ENCODE peak calls at places on chromosomes 16 and 17, in ten cellular contexts. B is bronchial epithelial cell, Z is GM13977, R is endothelial cell, U is GM13976, D is Panc1, C is cardiac fibroblast, O is suprapubic skin, E is fibroblast of the aortic adventitia, M is nephron progenitor cell. X is an unnamed sample.

GRCh38 chr16:54522596-54522995 is 236.0 kb upstream of the IRX3 start:
- DNase-seq in U (no peak), M (no peak), B (no peak), C (no peak), D (no peak), E (no peak), O (no peak), Z (no peak), R (no peak), X (no peak)

GRCh38 chr16:24617502-24617901 is 78.1 kb downstream of the RBBP6 start:
- DNase-seq in D (no peak), O (no peak), U (no peak), C (no peak), Z (no peak), B (no peak), M (no peak), R (no peak), E (no peak), X (no peak)

GRCh38 chr17:52136173-52136572 is 22.3 kb downstream of the CA10 start:
- DNase-seq in B (no peak), U (no peak), O (no peak), E (no peak), M (peak), R (no peak), C (no peak), D (no peak), Z (no peak), X (no peak)

GRCh38 chr17:11305524-11305923 is 64.5 kb downstream of the SHISA6 start:
- DNase-seq in U (no peak), R (no peak), C (no peak), Z (no peak), D (no peak), O (no peak), B (no peak), M (no peak), E (no peak), X (no peak)

GRCh38 chr17:78041401-78042179 is 83.1 kb downstream of the TNRC6C start:
- DNase-seq in B (no peak), O (no peak), D (no peak), R (no peak), Z (no peak), C (peak), U (no peak), E (peak), M (no peak), X (no peak)

GRCh38 chr17:49358638-49359247 is 3.3 kb downstream of the ZNF652 start:
- DNase-seq in Z (peak), R (no peak), C (peak), M (no peak), O (no peak), U (peak), B (no peak), E (peak), D (no peak), X (peak)

GRCh38 chr17:29388937-29389336 is 1.2 kb upstream of the TAOK1 start:
- DNase-seq in M (no peak), E (no peak), Z (no peak), C (no peak), R (no peak), U (no peak), O (no peak), D (no peak), B (no peak), X (no peak)

GRCh38 chr17:76437467-76438402 is 15.2 kb downstream of the UBE2O start:
- DNase-seq in E (no peak), O (no peak), C (no peak), R (no peak), U (no peak), D (no peak), B (no peak), Z (no peak), M (no peak), X (no peak)

GRCh38 chr17:61247438-61247837 is 152.2 kb upstream of the TBX2 start:
- DNase-seq in U (no peak), M (no peak), C (peak), R (no peak), O (no peak), E (peak), D (no peak), Z (no peak), B (no peak), X (no peak)

GRCh38 chr16:29819506-29819905 is 756 bp upstream of the MVP start:
- DNase-seq in R (no peak), B (no peak), D (no peak), C (no peak), U (no peak), E (no peak), Z (no peak), M (no peak), O (no peak), X (no peak)

GRCh38 chr16:3004781-3005284 is 7.9 kb upstream of the CLDN9 start:
- DNase-seq in O (no peak), M (peak), R (no peak), B (no peak), D (no peak), U (no peak), E (no peak), Z (no peak), C (no peak), X (no peak)

GRCh38 chr16:2835638-2836493 is 5.8 kb downstream of the ZG16B start:
- DNase-seq in B (peak), Z (no peak), M (no peak), R (no peak), E (peak), C (peak), D (peak), O (no peak), U (no peak), X (no peak)

GRCh38 chr17:66855204-66855603 is 20.3 kb downstream of the CACNG5 start:
- DNase-seq in C (no peak), U (no peak), E (no peak), D (no peak), B (peak), M (no peak), R (no peak), Z (no peak), O (no peak), X (peak)
- TF ChIP-seq CTCF in C (peak), U (no peak), E (peak), D (peak), B (no peak), M (no peak), R (peak), Z (peak), O (no peak), X (peak)

DNA sequence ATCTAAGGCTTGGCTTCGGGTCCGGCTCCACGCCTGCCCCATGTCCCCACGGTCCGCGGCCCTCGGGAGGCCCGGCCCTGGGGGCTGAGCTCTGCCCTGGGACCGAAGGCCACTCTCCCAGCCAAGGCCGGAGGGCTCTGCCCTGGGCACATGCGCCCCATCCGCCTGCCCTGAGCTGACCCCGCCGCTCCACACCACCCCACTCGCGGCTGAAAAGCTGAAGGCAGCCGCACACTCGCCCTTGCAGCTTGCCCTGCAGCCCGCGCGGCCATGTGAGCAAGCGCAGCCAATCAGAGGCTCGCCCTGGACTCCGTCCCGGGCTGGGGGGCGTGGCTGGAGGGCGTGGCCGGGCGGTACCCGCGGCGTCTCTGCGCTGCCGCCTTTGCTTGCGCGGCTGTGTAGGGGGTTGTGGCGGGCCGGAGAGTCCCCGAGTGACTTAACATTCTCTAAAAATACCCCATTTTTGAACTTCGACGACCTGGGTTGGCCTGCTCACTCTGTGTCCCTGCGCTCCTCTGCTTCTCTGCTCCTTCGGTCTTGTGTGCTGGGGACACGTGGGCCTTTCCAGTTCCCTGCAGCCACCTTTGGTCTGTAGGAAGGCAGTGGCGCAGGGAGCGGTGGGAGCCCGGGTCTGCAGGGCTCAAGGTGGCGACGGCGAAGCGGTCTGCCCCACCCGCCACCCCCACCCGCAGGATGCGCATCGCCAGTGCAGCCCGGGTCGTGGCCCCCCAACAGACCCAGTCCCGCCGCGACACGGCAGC is 8.8 kb upstream of the MAP2K3 start:
- DNase-seq in U (peak), Z (peak), E (peak), D (no peak), R (peak), C (peak), B (peak), M (peak), O (peak), X (peak)
- TF ChIP-seq CTCF in U (no peak), Z (no peak), E (peak), D (no peak), R (peak), C (no peak), B (no peak), M (no peak), O (no peak), X (peak)

DNA sequence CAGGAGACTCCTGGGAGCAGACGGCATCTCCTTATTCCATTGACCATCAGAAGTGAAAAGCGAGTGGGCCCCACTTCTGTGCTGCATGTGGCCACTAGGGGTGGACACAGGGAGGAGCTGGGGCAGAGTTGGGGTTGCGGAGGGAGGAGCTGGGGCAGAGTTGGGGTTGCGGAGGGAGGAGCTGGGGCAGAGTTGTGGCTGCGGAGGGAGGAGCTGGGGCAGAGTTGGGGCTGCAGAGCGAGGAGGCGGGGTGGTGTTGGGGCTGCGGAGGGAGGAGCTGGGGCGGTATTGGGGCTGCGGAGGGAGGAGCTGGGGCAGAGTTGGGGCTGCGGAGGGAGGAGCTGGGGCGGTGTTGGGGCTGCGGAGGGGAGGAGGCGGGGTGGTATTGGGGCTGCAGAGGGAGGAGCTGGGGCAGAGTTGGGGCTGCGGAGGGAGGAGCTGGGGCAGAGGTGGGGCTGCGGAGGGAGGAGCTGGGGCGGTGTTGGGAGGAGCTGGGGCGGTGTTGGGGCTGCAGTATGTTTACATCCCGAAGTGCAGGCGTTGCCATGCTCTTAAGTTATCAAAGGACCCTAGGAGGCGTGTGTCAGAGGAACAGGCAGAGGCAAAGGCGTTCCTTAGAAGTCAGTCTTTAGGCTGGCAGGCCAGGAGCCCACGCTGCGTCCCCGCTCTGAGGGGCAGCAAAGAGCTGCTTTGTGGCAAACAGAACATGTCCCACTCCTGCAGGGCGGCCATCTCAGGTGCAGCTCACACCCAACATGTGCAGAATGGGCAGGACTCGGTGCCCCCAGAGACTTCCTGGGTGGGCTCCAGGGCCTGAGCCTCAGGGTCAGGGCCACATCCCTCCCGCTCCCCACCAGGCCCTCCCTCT is 76.0 kb downstream of the ZNF778 start:
- DNase-seq in M (no peak), E (no peak), D (no peak), C (no peak), Z (no peak), U (no peak), R (no peak), O (no peak), B (no peak), X (no peak)
- TF ChIP-seq CTCF in M (no peak), E (peak), D (no peak), C (no peak), Z (no peak), U (no peak), R (no peak), O (no peak), B (no peak), X (no peak)

GRCh38 chr16:82368041-82368440 is 198.0 kb upstream of the MPHOSPH6 start:
- DNase-seq in B (peak), C (peak), D (no peak), R (peak), O (no peak), U (peak), Z (peak), E (peak), M (peak), X (peak)
- TF ChIP-seq CTCF in B (peak), C (peak), D (peak), R (peak), O (no peak), U (no peak), Z (peak), E (peak), M (peak), X (no peak)

GRCh38 chr16:8874388-8874787 is 5.6 kb upstream of the CARHSP1 start:
- DNase-seq in M (no peak), Z (no peak), D (no peak), U (no peak), O (no peak), B (no peak), R (no peak), C (peak), E (peak), X (no peak)

GRCh38 chr16:8868272-8869211 is at the start of gene CARHSP1:
- DNase-seq in U (peak), Z (peak), B (peak), M (peak), O (peak), R (peak), D (no peak), E (peak), C (peak), X (peak)

GRCh38 chr16:8872071-8872470 is 3.3 kb upstream of the CARHSP1 start:
- DNase-seq in C (no peak), E (no peak), R (no peak), D (no peak), O (no peak), U (no peak), M (no peak), B (no peak), Z (no peak), X (no peak)

GRCh38 chr16:8869212-8869987 is 594 bp upstream of the CARHSP1 start:
- DNase-seq in M (peak), C (no peak), U (peak), D (no peak), Z (no peak), R (no peak), B (no peak), O (no peak), E (no peak), X (peak)

DNA sequence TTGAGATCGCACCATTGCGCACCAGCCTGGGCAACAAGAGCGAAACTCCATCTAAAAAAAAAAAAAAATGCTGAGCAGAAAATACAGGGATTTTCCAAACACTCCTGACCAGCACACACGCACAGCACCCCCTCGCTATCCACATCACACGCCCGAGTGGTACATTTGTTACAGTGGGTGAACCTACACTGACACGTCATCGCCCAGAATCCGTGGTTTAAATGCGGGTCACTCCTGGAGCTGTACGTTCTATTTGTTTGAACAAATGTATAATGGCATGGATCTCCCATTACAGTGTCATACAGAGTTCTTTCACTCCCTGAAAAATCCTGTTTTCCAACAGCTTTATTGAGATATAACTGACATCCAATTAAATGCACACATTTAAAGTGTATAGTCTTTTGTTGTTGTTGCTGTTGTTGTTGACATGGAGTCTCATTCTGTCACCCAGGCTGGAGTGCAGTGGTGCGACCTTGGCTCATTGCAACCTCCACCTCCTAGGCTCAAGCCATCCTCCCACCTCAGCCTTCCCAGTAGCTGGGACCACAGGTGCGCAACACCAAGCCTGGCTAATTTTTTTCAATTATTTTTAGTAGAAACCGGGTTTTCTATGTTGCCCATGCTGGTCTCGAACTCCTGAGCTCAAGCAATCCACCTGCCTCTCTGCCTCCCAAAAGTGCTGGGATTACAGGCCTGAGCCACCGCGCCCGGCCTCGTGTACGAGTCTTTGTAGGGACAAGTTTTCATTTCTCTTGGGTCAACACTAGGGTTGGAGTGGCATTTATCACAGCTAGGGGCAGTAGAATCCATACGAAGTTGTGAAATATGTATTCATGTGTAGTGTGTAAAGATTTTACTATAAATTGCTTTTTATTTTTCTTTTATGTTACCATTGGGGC is 4.4 kb upstream of the CARHSP1 start:
- DNase-seq in R (no peak), B (no peak), D (no peak), U (no peak), C (no peak), M (no peak), Z (no peak), E (no peak), O (no peak), X (no peak)
- TF ChIP-seq CTCF in R (peak), B (peak), D (no peak), U (no peak), C (peak), M (no peak), Z (peak), E (peak), O (no peak), X (no peak)

DNA sequence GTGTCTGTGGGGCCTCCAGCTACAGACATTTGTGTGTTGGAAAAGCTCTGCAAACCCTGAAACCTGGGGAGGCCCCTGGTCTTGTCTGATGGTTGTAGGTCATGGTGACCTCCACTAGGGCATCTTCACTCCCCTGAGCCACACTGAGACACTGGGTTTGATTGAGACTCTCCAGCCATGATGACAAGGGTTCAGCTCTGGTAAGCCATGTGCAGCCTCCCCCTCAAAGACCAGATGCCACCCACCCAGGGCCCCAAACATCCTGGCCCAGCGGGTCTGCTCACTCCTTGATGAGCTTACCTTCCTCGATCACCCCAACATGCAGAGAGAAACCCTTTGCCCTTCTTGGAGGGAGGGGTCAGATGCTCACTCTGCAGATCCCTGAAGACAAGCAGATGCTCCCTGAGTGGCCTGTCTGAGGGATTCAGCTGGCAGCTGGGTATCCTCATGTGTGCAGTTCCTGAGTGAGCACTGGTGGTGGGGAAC is 101.6 kb downstream of the METRNL start:
- DNase-seq in E (no peak), C (no peak), D (no peak), U (no peak), M (no peak), B (no peak), Z (no peak), O (no peak), R (no peak), X (no peak)
- TF ChIP-seq CTCF in E (no peak), C (no peak), D (no peak), U (no peak), M (no peak), B (no peak), Z (no peak), O (no peak), R (no peak), X (no peak)

DNA sequence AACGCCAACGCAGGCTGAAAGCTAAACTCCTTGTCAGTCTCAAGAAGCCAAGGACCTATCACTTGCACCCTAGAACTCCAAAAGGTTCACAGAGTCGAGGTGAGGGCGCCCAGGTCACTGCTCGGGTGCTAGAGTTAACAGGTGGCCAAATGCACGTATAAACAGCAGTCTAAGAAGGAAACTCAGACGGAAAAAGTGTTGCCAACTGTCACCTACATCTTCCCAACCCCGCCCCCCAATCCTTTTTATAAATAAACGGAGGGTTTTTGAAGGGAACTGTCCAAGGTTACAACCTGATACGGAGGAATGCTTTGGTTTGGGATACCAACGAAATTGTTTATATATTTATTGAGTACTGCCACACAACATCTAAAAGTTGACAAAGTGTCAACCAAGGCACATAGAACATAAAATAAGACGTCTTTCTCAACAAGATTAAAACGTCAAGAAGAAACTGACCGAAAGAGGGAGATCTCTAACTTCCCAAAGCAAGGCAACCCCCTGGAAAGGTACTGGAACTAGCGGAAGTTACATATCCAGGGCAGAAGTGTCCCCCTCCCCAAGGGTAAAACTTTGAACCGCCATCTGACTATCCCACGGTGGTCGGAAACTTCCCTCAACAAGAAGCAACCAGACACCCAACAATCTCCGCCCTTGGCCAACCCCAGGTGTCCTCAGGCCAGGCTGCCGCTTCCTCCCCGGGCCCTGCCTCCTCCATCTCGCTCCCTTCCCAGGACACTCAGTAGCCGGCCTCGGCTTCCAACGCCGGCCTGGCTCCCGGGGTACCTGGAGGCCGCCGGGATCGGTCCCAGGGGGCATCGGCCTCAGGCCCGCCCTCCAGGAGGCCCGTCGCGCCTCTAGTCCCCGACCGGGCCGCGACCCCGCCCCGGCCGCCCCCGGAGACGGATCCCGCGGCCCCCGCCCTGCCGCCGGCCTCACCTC is 982 bp downstream of the SPAG9 start:
- DNase-seq in M (peak), B (peak), Z (peak), E (peak), C (peak), R (peak), O (peak), D (no peak), U (peak), X (peak)
- TF ChIP-seq CTCF in M (no peak), B (peak), Z (no peak), E (peak), C (peak), R (no peak), O (no peak), D (no peak), U (no peak), X (no peak)

X was measured in activated CD8-positive, alpha-beta T cell treated with anti-CD3 and anti-CD28 coated beads for 36 hours.